ENCODE peak calls at places on chromosomes 6 and 20, in five cellular contexts. C is left lobe of liver, Y is substantia nigra, K is kidney epithelial cell, W is AG08396. I is an unnamed sample.

GRCh38 chr6:169779092-169779815 is 27.8 kb downstream of the ERMARD start:
- DNase-seq in C (no peak), Y (no peak), K (no peak), W (no peak), I (no peak)

GRCh38 chr6:113447088-113447831 is 409.9 kb upstream of the MARCKS start:
- DNase-seq in C (no peak), Y (no peak), K (peak; percentile 80), W (peak; percentile 44), I (no peak)

GRCh38 chr6:140360651-140361050 is 986.2 kb upstream of the CITED2 start:
- DNase-seq in C (no peak), Y (no peak), K (peak; percentile 53), W (no peak), I (no peak)

GRCh38 chr20:56631318-56631989 is 2.3 kb downstream of the TFAP2C start:
- DNase-seq in C (no peak), Y (no peak), K (no peak), W (no peak), I (no peak)

GRCh38 chr20:45918779-45919535 is 7.0 kb upstream of the PLTP start:
- DNase-seq in C (no peak), Y (no peak), K (no peak), W (no peak), I (no peak)

GRCh38 chr6:137217801-137218472 is 1.2 kb downstream of the IFNGR1 start:
- DNase-seq in C (peak; percentile 68), Y (no peak), K (no peak), W (no peak), I (no peak)

GRCh38 chr6:55886185-55886836 is 10.9 kb upstream of the BMP5 start:
- DNase-seq in C (no peak), Y (no peak), K (no peak), W (no peak), I (no peak)

GRCh38 chr6:167533851-167534250 is 209.0 kb downstream of the TTLL2 start:
- DNase-seq in C (no peak), Y (no peak), K (no peak), W (no peak), I (no peak)

GRCh38 chr6:95244749-95245148 is 332.6 kb upstream of the MANEA start:
- DNase-seq in C (no peak), Y (no peak), K (no peak), W (no peak), I (no peak)

GRCh38 chr6:32852844-32853540 is 512 bp downstream of the TAP1 start:
- DNase-seq in C (peak; percentile 67), Y (peak; percentile 54), K (no peak), W (peak; percentile 45), I (peak; percentile 53)

GRCh38 chr6:136550045-136550329 is 235 bp downstream of the MAP7 start:
- DNase-seq in C (no peak), Y (no peak), K (no peak), W (peak; percentile 77), I (no peak)

GRCh38 chr6:47446974-47447373 is 30.6 kb upstream of the CD2AP start:
- DNase-seq in C (no peak), Y (no peak), K (peak; percentile 18), W (no peak), I (no peak)

GRCh38 chr20:33291830-33292355 is 8.9 kb downstream of the BPIFB1 start:
- DNase-seq in C (no peak), Y (peak; percentile 12), K (no peak), W (peak; percentile 52), I (no peak)

GRCh38 chr6:106568518-106568917 is 60.8 kb downstream of the RTN4IP1 start:
- DNase-seq in C (no peak), Y (no peak), K (no peak), W (no peak), I (no peak)